ENCODE peak calls at places on chromosomes 4 and X, in five cellular contexts. One of them, this sample, is unnamed.

GRCh38 chr4:10182446-10183424 is 66.1 kb upstream of the WDR1 start:
- DNase-seq in fibroblast of pulmonary artery: no peak
- DNase-seq in NCI-H1105: no peak
- DNase-seq in GM03348: no peak
- DNase-seq in activated T-helper 1 cell treated with anti-CD3 and anti-CD28 coated beads, Interleukin-2, amount 50 U/mL, for 16 hours: no peak
- DNase-seq in this sample: no peak

GRCh38 chr4:153781717-153782416 is 7.0 kb downstream of the SFRP2 start:
- DNase-seq in fibroblast of pulmonary artery: peak
- DNase-seq in NCI-H1105: no peak
- DNase-seq in GM03348: peak
- DNase-seq in activated T-helper 1 cell treated with anti-CD3 and anti-CD28 coated beads, Interleukin-2, amount 50 U/mL, for 16 hours: no peak
- DNase-seq in this sample: peak

GRCh38 chrX:43741843-43742573 is 85.9 kb downstream of the MAOA start:
- DNase-seq in fibroblast of pulmonary artery: peak
- DNase-seq in NCI-H1105: no peak
- DNase-seq in GM03348: no peak
- DNase-seq in activated T-helper 1 cell treated with anti-CD3 and anti-CD28 coated beads, Interleukin-2, amount 50 U/mL, for 16 hours: no peak
- DNase-seq in this sample: no peak

GRCh38 chrX:16838202-16839066 is 31.7 kb downstream of the RBBP7 start:
- DNase-seq in fibroblast of pulmonary artery: peak
- DNase-seq in NCI-H1105: no peak
- DNase-seq in GM03348: peak
- DNase-seq in activated T-helper 1 cell treated with anti-CD3 and anti-CD28 coated beads, Interleukin-2, amount 50 U/mL, for 16 hours: no peak
- DNase-seq in this sample: peak

GRCh38 chr4:152817331-152817730 is 37.6 kb downstream of the ARFIP1 start:
- DNase-seq in fibroblast of pulmonary artery: peak
- DNase-seq in NCI-H1105: no peak
- DNase-seq in GM03348: no peak
- DNase-seq in activated T-helper 1 cell treated with anti-CD3 and anti-CD28 coated beads, Interleukin-2, amount 50 U/mL, for 16 hours: no peak
- DNase-seq in this sample: peak

GRCh38 chr4:129218355-129218754 is 122.4 kb downstream of the C4orf33 start:
- DNase-seq in fibroblast of pulmonary artery: peak
- DNase-seq in NCI-H1105: no peak
- DNase-seq in GM03348: no peak
- DNase-seq in activated T-helper 1 cell treated with anti-CD3 and anti-CD28 coated beads, Interleukin-2, amount 50 U/mL, for 16 hours: no peak
- DNase-seq in this sample: no peak

GRCh38 chrX:94051926-94052325 is 377.9 kb downstream of the FAM133A start:
- DNase-seq in fibroblast of pulmonary artery: no peak
- DNase-seq in NCI-H1105: no peak
- DNase-seq in GM03348: no peak
- DNase-seq in activated T-helper 1 cell treated with anti-CD3 and anti-CD28 coated beads, Interleukin-2, amount 50 U/mL, for 16 hours: no peak
- DNase-seq in this sample: no peak

GRCh38 chr4:6416518-6417286 is 55.7 kb downstream of the PPP2R2C start:
- DNase-seq in fibroblast of pulmonary artery: no peak
- DNase-seq in NCI-H1105: no peak
- DNase-seq in GM03348: no peak
- DNase-seq in activated T-helper 1 cell treated with anti-CD3 and anti-CD28 coated beads, Interleukin-2, amount 50 U/mL, for 16 hours: no peak
- DNase-seq in this sample: no peak

GRCh38 chrX:50432760-50433377 is 37.8 kb downstream of the DGKK start:
- DNase-seq in fibroblast of pulmonary artery: no peak
- DNase-seq in NCI-H1105: no peak
- DNase-seq in GM03348: no peak
- DNase-seq in activated T-helper 1 cell treated with anti-CD3 and anti-CD28 coated beads, Interleukin-2, amount 50 U/mL, for 16 hours: no peak
- DNase-seq in this sample: no peak

GRCh38 chr4:2958446-2958845 is 4.8 kb downstream of the NOP14 start:
- DNase-seq in fibroblast of pulmonary artery: peak
- DNase-seq in NCI-H1105: no peak
- DNase-seq in GM03348: no peak
- DNase-seq in activated T-helper 1 cell treated with anti-CD3 and anti-CD28 coated beads, Interleukin-2, amount 50 U/mL, for 16 hours: no peak
- DNase-seq in this sample: no peak

GRCh38 chrX:139508099-139508498 is 22.4 kb upstream of the F9 start:
- DNase-seq in fibroblast of pulmonary artery: no peak
- DNase-seq in NCI-H1105: no peak
- DNase-seq in GM03348: no peak
- DNase-seq in activated T-helper 1 cell treated with anti-CD3 and anti-CD28 coated beads, Interleukin-2, amount 50 U/mL, for 16 hours: no peak
- DNase-seq in this sample: no peak

GRCh38 chr4:76680934-76681333 is 217.0 kb downstream of the SOWAHB start:
- DNase-seq in fibroblast of pulmonary artery: no peak
- DNase-seq in NCI-H1105: no peak
- DNase-seq in GM03348: no peak
- DNase-seq in activated T-helper 1 cell treated with anti-CD3 and anti-CD28 coated beads, Interleukin-2, amount 50 U/mL, for 16 hours: no peak
- DNase-seq in this sample: no peak

GRCh38 chrX:16807548-16807947 is 21.3 kb downstream of the TXLNG start:
- DNase-seq in fibroblast of pulmonary artery: peak
- DNase-seq in NCI-H1105: no peak
- DNase-seq in GM03348: peak
- DNase-seq in activated T-helper 1 cell treated with anti-CD3 and anti-CD28 coated beads, Interleukin-2, amount 50 U/mL, for 16 hours: no peak
- DNase-seq in this sample: no peak

GRCh38 chrX:20727447-20727846 is 460.7 kb upstream of the RPS6KA3 start:
- DNase-seq in fibroblast of pulmonary artery: no peak
- DNase-seq in NCI-H1105: no peak
- DNase-seq in GM03348: no peak
- DNase-seq in activated T-helper 1 cell treated with anti-CD3 and anti-CD28 coated beads, Interleukin-2, amount 50 U/mL, for 16 hours: no peak
- DNase-seq in this sample: no peak

GRCh38 chr4:161252520-161253141 is 911.2 kb downstream of the FSTL5 start:
- DNase-seq in fibroblast of pulmonary artery: peak
- DNase-seq in NCI-H1105: no peak
- DNase-seq in GM03348: no peak
- DNase-seq in activated T-helper 1 cell treated with anti-CD3 and anti-CD28 coated beads, Interleukin-2, amount 50 U/mL, for 16 hours: no peak
- DNase-seq in this sample: no peak

GRCh38 chr4:79141530-79141929 is 184.3 kb downstream of the NAA11 start:
- DNase-seq in fibroblast of pulmonary artery: peak
- DNase-seq in NCI-H1105: no peak
- DNase-seq in GM03348: peak
- DNase-seq in activated T-helper 1 cell treated with anti-CD3 and anti-CD28 coated beads, Interleukin-2, amount 50 U/mL, for 16 hours: no peak
- DNase-seq in this sample: no peak

GRCh38 chr4:7418131-7418943 is 16.4 kb downstream of the PSAPL1 start:
- DNase-seq in fibroblast of pulmonary artery: no peak
- DNase-seq in NCI-H1105: no peak
- DNase-seq in GM03348: no peak
- DNase-seq in activated T-helper 1 cell treated with anti-CD3 and anti-CD28 coated beads, Interleukin-2, amount 50 U/mL, for 16 hours: no peak
- DNase-seq in this sample: no peak

GRCh38 chr4:114217150-114217817 is 237.8 kb upstream of the ARSJ start:
- DNase-seq in fibroblast of pulmonary artery: no peak
- DNase-seq in NCI-H1105: no peak
- DNase-seq in GM03348: no peak
- DNase-seq in activated T-helper 1 cell treated with anti-CD3 and anti-CD28 coated beads, Interleukin-2, amount 50 U/mL, for 16 hours: no peak
- DNase-seq in this sample: no peak

GRCh38 chrX:47143894-47144625 is 442 bp downstream of the NDUFB11 start:
- DNase-seq in fibroblast of pulmonary artery: peak
- DNase-seq in NCI-H1105: peak
- DNase-seq in GM03348: peak
- DNase-seq in activated T-helper 1 cell treated with anti-CD3 and anti-CD28 coated beads, Interleukin-2, amount 50 U/mL, for 16 hours: no peak
- DNase-seq in this sample: peak

GRCh38 chr4:163256680-163257343 is 75.6 kb downstream of the NPY1R start:
- DNase-seq in fibroblast of pulmonary artery: no peak
- DNase-seq in NCI-H1105: no peak
- DNase-seq in GM03348: no peak
- DNase-seq in activated T-helper 1 cell treated with anti-CD3 and anti-CD28 coated beads, Interleukin-2, amount 50 U/mL, for 16 hours: no peak
- DNase-seq in this sample: no peak

GRCh38 chr4:130712038-130712437 is 1616.1 kb downstream of the C4orf33 start:
- DNase-seq in fibroblast of pulmonary artery: peak
- DNase-seq in NCI-H1105: no peak
- DNase-seq in GM03348: no peak
- DNase-seq in activated T-helper 1 cell treated with anti-CD3 and anti-CD28 coated beads, Interleukin-2, amount 50 U/mL, for 16 hours: no peak
- DNase-seq in this sample: no peak

GRCh38 chr4:83686166-83686565 is 150.3 kb downstream of the GPAT3 start:
- DNase-seq in fibroblast of pulmonary artery: no peak
- DNase-seq in NCI-H1105: no peak
- DNase-seq in GM03348: peak
- DNase-seq in activated T-helper 1 cell treated with anti-CD3 and anti-CD28 coated beads, Interleukin-2, amount 50 U/mL, for 16 hours: no peak
- DNase-seq in this sample: peak